ENCODE peak calls at places on chromosomes 16 and 17, in eight cellular contexts. N, P, B, Z, E, S, H and T are unnamed samples.

GRCh38 chr17:49512296-49513043 is 17.4 kb downstream of the NGFR start:
- DNase-seq in S (no peak), H (no peak), P (no peak), E (peak; percentile 35), B (peak; percentile 7), Z (no peak), N (no peak), T (peak; percentile 45)

GRCh38 chr16:83602797-83603735 is 204.7 kb upstream of the HSBP1 start:
- DNase-seq in S (no peak), P (no peak), N (no peak), Z (no peak), H (no peak), E (no peak), B (no peak), T (no peak)

GRCh38 chr16:81703177-81704155 is 75.6 kb upstream of the PLCG2 start:
- DNase-seq in S (no peak), Z (no peak), B (no peak), N (no peak), E (peak; percentile 39), H (no peak), P (no peak), T (no peak)

GRCh38 chr17:83031321-83031945 is 48.0 kb upstream of the METRNL start:
- DNase-seq in E (no peak), S (no peak), P (no peak), H (no peak), B (no peak), N (no peak), Z (no peak), T (no peak)

GRCh38 chr17:44078412-44078811 is 7.9 kb downstream of the G6PC3 start:
- DNase-seq in P (no peak), Z (no peak), B (no peak), N (no peak), H (no peak), S (no peak), E (no peak), T (no peak)

GRCh38 chr17:83203472-83204221 is 124.2 kb downstream of the METRNL start:
- DNase-seq in B (peak; percentile 34), Z (no peak), E (peak; percentile 47), N (no peak), S (no peak), H (no peak), P (no peak), T (peak; percentile 4)

GRCh38 chr17:79627766-79628690 is 17.2 kb upstream of the RBFOX3 start:
- DNase-seq in P (no peak), E (peak; percentile 9), H (no peak), N (no peak), S (no peak), Z (no peak), B (peak; percentile 3), T (peak; percentile 6)

GRCh38 chr16:57479043-57479421 is 7.3 kb downstream of the DOK4 start:
- DNase-seq in P (no peak), Z (no peak), H (no peak), B (no peak), S (no peak), E (no peak), N (no peak), T (no peak)

GRCh38 chr16:73183678-73184092 is 135.8 kb upstream of the ZFHX3 start:
- DNase-seq in N (no peak), B (no peak), P (no peak), E (no peak), S (no peak), Z (no peak), H (no peak), T (no peak)

GRCh38 chr16:85460252-85460982 is 152.7 kb upstream of the GSE1 start:
- DNase-seq in S (no peak), B (no peak), N (no peak), Z (no peak), P (no peak), H (peak; percentile 49), E (no peak), T (no peak)